ENCODE peak calls at places on chromosomes 2 and 18, in six cellular contexts. G, X, D, S, Z and M are unnamed samples.

GRCh38 chr2:152402780-152403388 is 67.9 kb downstream of the FMNL2 start:
- DNase-seq in G (no peak), X (no peak), D (no peak), S (no peak), Z (no peak), M (no peak)

GRCh38 chr2:193539188-193539587 is 1344.5 kb upstream of the TMEFF2 start:
- DNase-seq in G (no peak), X (no peak), D (no peak), S (no peak), Z (peak), M (no peak)

GRCh38 chr2:4381049-4381448 is 677.7 kb downstream of the DCDC2C start:
- DNase-seq in G (no peak), X (no peak), D (no peak), S (no peak), Z (no peak), M (no peak)

GRCh38 chr18:23523429-23524212 is 20.3 kb downstream of the RMC1 start:
- DNase-seq in G (no peak), X (peak), D (no peak), S (no peak), Z (no peak), M (peak)

GRCh38 chr2:142188562-142188961 is 57.7 kb upstream of the LRP1B start:
- DNase-seq in G (no peak), X (no peak), D (no peak), S (no peak), Z (no peak), M (peak)

GRCh38 chr18:10317864-10318685 is 136.4 kb upstream of the APCDD1 start:
- DNase-seq in G (no peak), X (no peak), D (no peak), S (no peak), Z (no peak), M (no peak)

GRCh38 chr2:79585701-79586428 is 73.0 kb downstream of the CTNNA2 start:
- DNase-seq in G (peak), X (no peak), D (no peak), S (peak), Z (no peak), M (peak)

GRCh38 chr18:12239426-12239825 is 14.7 kb upstream of the CIDEA start:
- DNase-seq in G (no peak), X (no peak), D (peak), S (no peak), Z (no peak), M (peak)

GRCh38 chr2:59746291-59746690 is 807.2 kb downstream of the BCL11A start:
- DNase-seq in G (no peak), X (no peak), D (no peak), S (no peak), Z (no peak), M (no peak)

GRCh38 chr2:105391058-105391627 is 7.7 kb downstream of the FHL2 start:
- DNase-seq in G (no peak), X (no peak), D (no peak), S (no peak), Z (peak), M (peak)

GRCh38 chr2:105391763-105392662 is 6.8 kb downstream of the FHL2 start:
- DNase-seq in G (no peak), X (no peak), D (no peak), S (no peak), Z (no peak), M (no peak)

GRCh38 chr2:105387225-105387624 is 11.6 kb downstream of the FHL2 start:
- DNase-seq in G (no peak), X (no peak), D (no peak), S (no peak), Z (no peak), M (no peak)

GRCh38 chr2:105390454-105390853 is 8.4 kb downstream of the FHL2 start:
- DNase-seq in G (no peak), X (no peak), D (no peak), S (no peak), Z (no peak), M (no peak)

DNA sequence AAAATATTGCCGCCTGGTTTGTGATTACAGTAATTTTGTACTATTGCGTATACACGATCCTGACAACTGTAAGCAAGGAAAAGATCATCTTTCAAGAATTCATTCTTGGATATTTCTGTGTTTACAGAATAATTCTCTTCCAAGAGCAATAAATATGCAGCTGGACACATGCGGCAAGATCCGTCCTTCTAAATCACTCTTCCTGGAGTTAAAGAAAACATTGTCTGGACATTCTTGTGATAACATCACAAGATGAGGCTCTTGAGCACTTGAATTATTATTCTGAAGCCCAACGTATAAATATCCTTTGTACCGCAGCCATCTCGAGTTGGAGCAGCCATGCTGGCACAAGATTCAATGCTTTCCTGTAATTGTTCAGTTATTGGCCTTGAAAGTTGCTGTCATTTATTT is 9.9 kb downstream of the FHL2 start:
- DNase-seq in G (no peak), X (no peak), D (no peak), S (no peak), Z (no peak), M (peak)
- TF ChIP-seq SMC3 in G (no peak), X (no peak), D (no peak), S (no peak), Z (no peak), M (no peak)

GRCh38 chr2:174001107-174001506 is 35.9 kb upstream of the SP3 start:
- DNase-seq in G (no peak), X (no peak), D (no peak), S (no peak), Z (no peak), M (no peak)
- TF ChIP-seq SMC3 in G (no peak), X (no peak), D (no peak), S (no peak), Z (no peak), M (no peak)

GRCh38 chr2:38171208-38171858 is 95.4 kb upstream of the CYP1B1 start:
- DNase-seq in G (no peak), X (no peak), D (no peak), S (no peak), Z (no peak), M (no peak)
- TF ChIP-seq SMC3 in G (no peak), X (no peak), D (no peak), S (no peak), Z (no peak), M (no peak)

GRCh38 chr2:30710016-30710415 is 97.2 kb downstream of the CAPN13 start:
- DNase-seq in G (no peak), X (no peak), D (no peak), S (no peak), Z (no peak), M (no peak)
- TF ChIP-seq SMC3 in G (no peak), X (no peak), D (no peak), S (no peak), Z (no peak), M (no peak)

DNA sequence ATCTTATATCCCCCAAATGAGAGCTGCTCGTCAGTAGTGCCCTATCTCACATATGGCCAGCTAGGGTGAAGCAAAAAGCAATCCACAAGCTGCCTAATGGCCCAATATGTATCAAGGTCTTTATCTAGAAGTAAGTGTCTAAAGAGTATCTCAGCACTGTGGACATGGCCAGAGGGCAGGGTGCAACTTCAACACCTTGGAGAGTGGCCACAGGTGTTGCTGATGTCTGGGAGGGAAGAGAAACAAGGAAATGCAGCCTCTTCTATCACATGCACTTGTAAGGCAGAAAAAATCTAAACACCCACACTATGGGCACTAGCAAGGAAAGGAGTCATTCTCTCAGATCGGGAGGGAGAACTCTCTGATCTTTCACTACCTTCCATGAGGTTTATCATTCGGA is 23.7 kb upstream of the MRPL19 start:
- DNase-seq in G (no peak), X (no peak), D (no peak), S (no peak), Z (no peak), M (no peak)
- TF ChIP-seq SMC3 in G (no peak), X (no peak), D (no peak), S (no peak), Z (no peak), M (no peak)

DNA sequence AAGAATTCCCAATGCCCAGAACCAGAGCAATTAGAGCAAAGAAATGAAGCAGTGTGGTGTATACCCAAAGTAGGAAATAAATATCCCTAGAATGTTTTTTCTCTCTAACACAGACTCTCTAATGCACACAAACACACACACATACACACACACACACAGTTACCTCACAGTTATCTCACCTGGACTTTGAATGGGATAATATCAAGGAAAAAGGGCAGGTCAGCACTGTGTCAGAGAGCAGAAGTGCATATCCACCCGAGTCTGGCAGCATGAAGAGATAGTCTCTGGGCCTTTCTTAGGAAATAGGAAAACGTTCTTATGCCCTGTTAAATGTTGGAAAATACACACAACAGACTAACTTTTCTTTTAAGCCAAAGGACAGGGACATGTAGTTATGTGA is 162.0 kb downstream of the COL6A3 start:
- DNase-seq in G (no peak), X (no peak), D (no peak), S (no peak), Z (no peak), M (no peak)
- TF ChIP-seq SMC3 in G (no peak), X (no peak), D (no peak), S (no peak), Z (no peak), M (no peak)

GRCh38 chr2:40488927-40489677 is 37.2 kb upstream of the SLC8A1 start:
- DNase-seq in G (no peak), X (no peak), D (no peak), S (no peak), Z (no peak), M (peak)
- TF ChIP-seq SMC3 in G (no peak), X (no peak), D (no peak), S (no peak), Z (no peak), M (no peak)